ENCODE peak calls at places on chromosomes 2 and 18, in nine cellular contexts. Z is stimulated activated naive CD4-positive, alpha-beta T cell; L is stimulated activated CD8-positive, alpha-beta memory T cell treated with anti-CD3 and anti-CD28 coated beads, Interleukin-12 subunit alpha, Interleukin-12 subunit beta, amount 100 ng/mL, for 1 hour; T is GM12865; P is EL; B is astrocyte of the spinal cord; G is activated T-helper 1 cell treated with Interleukin-2 at 50 U/mL for 16 hours; A is astrocyte of the cerebellum; X is C1 segment of cervical spinal cord. R is an unnamed sample.

GRCh38 chr2:178195390-178196166 is 1.3 kb downstream of the OSBPL6 start:
- DNase-seq in G (no peak), P (no peak), L (no peak), B (no peak), T (no peak), Z (no peak), X (no peak), A (no peak), R (no peak)

GRCh38 chr2:126912201-126912600 is 13.5 kb downstream of the TEX51 start:
- DNase-seq in Z (no peak), P (no peak), G (no peak), A (no peak), B (no peak), T (no peak), X (no peak), L (no peak), R (no peak)

GRCh38 chr18:51506811-51507210 is 309.3 kb upstream of the MEX3C start:
- DNase-seq in P (no peak), B (no peak), Z (no peak), G (no peak), T (no peak), A (no peak), L (no peak), X (no peak), R (no peak)

GRCh38 chr18:58527116-58528010 is 101.5 kb downstream of the ALPK2 start:
- DNase-seq in G (no peak), A (no peak), X (no peak), L (no peak), Z (no peak), P (peak), T (no peak), B (peak), R (no peak)

GRCh38 chr2:100178085-100178788 is 35.8 kb upstream of the AFF3 start:
- DNase-seq in L (no peak), G (no peak), B (peak), X (no peak), A (no peak), T (peak), Z (no peak), P (peak), R (no peak)

GRCh38 chr18:61329398-61329797 is 3.8 kb upstream of the CDH20 start:
- DNase-seq in L (no peak), A (no peak), B (no peak), P (no peak), G (no peak), X (no peak), Z (no peak), T (no peak), R (no peak)

GRCh38 chr2:236639461-236639860 is 69.8 kb downstream of the ACKR3 start:
- DNase-seq in Z (no peak), P (no peak), A (no peak), B (no peak), G (no peak), X (no peak), T (no peak), L (no peak), R (no peak)

GRCh38 chr2:232348936-232349335 is 29.6 kb upstream of the ALPP start:
- DNase-seq in P (no peak), Z (no peak), G (no peak), T (no peak), A (no peak), L (no peak), B (no peak), X (no peak), R (peak)

GRCh38 chr2:150610670-150611279 is 123.3 kb upstream of the RND3 start:
- DNase-seq in L (no peak), A (no peak), X (no peak), Z (no peak), B (peak), G (no peak), T (peak), P (peak), R (no peak)

GRCh38 chr2:104595576-104595975 is 258.3 kb upstream of the POU3F3 start:
- DNase-seq in A (no peak), T (no peak), X (no peak), L (no peak), G (no peak), Z (no peak), B (no peak), P (no peak), R (no peak)

GRCh38 chr2:46364797-46365457 is 67.7 kb downstream of the EPAS1 start:
- DNase-seq in X (no peak), L (no peak), B (peak), T (peak), A (peak), P (peak), Z (no peak), G (no peak), R (no peak)

GRCh38 chr2:121489284-121489683 is 41.4 kb upstream of the RNU4ATAC start:
- DNase-seq in G (no peak), P (peak), Z (no peak), L (no peak), B (peak), A (no peak), T (peak), X (no peak), R (no peak)

GRCh38 chr2:222442665-222443064 is 18.3 kb downstream of the SGPP2 start:
- DNase-seq in A (no peak), X (no peak), B (no peak), T (no peak), G (no peak), L (no peak), P (no peak), Z (no peak), R (no peak)

GRCh38 chr2:125167820-125168219 is 1142.7 kb downstream of the CNTNAP5 start:
- DNase-seq in A (peak), L (no peak), X (no peak), Z (no peak), P (no peak), B (peak), T (no peak), G (no peak), R (no peak)

GRCh38 chr2:161134547-161135518 is 25.4 kb upstream of the TANK start:
- DNase-seq in X (no peak), G (no peak), P (peak), Z (no peak), L (no peak), A (no peak), B (peak), T (no peak), R (no peak)

GRCh38 chr2:18454692-18455255 is 105.7 kb downstream of the RDH14 start:
- DNase-seq in A (no peak), G (no peak), X (no peak), T (no peak), P (no peak), Z (no peak), B (no peak), L (no peak), R (no peak)